ENCODE peak calls at places on chromosome 19, in four cellular contexts. C, X, E and O are unnamed samples.

GRCh38 chr19:7515091-7515470 is 822 bp upstream of the ZNF358 start:
- DNase-seq in X (no peak), C (peak; percentile 43), E (no peak), O (no peak)

GRCh38 chr19:28332351-28332750 is 880.6 kb downstream of the UQCRFS1 start:
- DNase-seq in C (no peak), E (no peak), X (no peak), O (no peak)

GRCh38 chr19:45804140-45804958 is 10.8 kb downstream of the RSPH6A start:
- DNase-seq in X (no peak), C (no peak), E (no peak), O (no peak)

GRCh38 chr19:35346193-35347052 is 1.3 kb upstream of the FFAR1 start:
- DNase-seq in C (peak; percentile 44), X (no peak), E (peak; percentile 30), O (no peak)

GRCh38 chr19:33580026-33580644 is 41.6 kb upstream of the CHST8 start:
- DNase-seq in C (peak; percentile 40), E (no peak), X (no peak), O (no peak)

GRCh38 chr19:50320051-50320450 is 9.1 kb downstream of the KCNC3 start:
- DNase-seq in X (no peak), C (no peak), E (no peak), O (no peak)

GRCh38 chr19:15412832-15413231 is 6.0 kb downstream of the AKAP8L start:
- DNase-seq in E (no peak), C (no peak), X (no peak), O (peak; percentile 58)

GRCh38 chr19:53908106-53908932 is 759 bp upstream of the CACNG7 start:
- DNase-seq in X (peak; percentile 26), E (no peak), C (peak; percentile 33), O (no peak)

GRCh38 chr19:4744451-4745170 is 21.0 kb upstream of the DPP9 start:
- DNase-seq in E (peak; percentile 22), X (peak; percentile 79), C (no peak), O (no peak)

GRCh38 chr19:16375157-16375935 is 50.7 kb downstream of the KLF2 start:
- DNase-seq in E (no peak), C (no peak), X (no peak), O (no peak)

GRCh38 chr19:48988286-48988685 is 4.8 kb downstream of the GYS1 start:
- DNase-seq in C (no peak), E (no peak), X (no peak), O (no peak)

GRCh38 chr19:46603195-46603637 is 2.1 kb downstream of the CALM3 start:
- DNase-seq in E (no peak), C (peak; percentile 59), X (no peak), O (peak; percentile 76)

GRCh38 chr19:47723573-47723923 is 10.3 kb downstream of the EHD2 start:
- DNase-seq in E (peak; percentile 55), C (peak; percentile 51), X (peak; percentile 74), O (no peak)

GRCh38 chr19:23481043-23481442 is 85.8 kb upstream of the ZNF91 start:
- DNase-seq in C (no peak), E (no peak), X (no peak), O (no peak)

GRCh38 chr19:48169974-48170803 is at the start of the genes LIG1 and ZSWIM9:
- DNase-seq in E (peak; percentile 82), X (peak; percentile 93), C (peak; percentile 92), O (peak; percentile 97)

GRCh38 chr19:4972509-4973230 is 3.8 kb downstream of the KDM4B start:
- DNase-seq in X (no peak), E (no peak), C (no peak), O (no peak)

GRCh38 chr19:44723952-44724319 is 24.6 kb upstream of the BCL3 start:
- DNase-seq in E (peak; percentile 80), X (peak; percentile 86), C (peak; percentile 86), O (peak; percentile 84)

GRCh38 chr19:38649305-38650179 is 2.1 kb downstream of the ACTN4 start:
- DNase-seq in X (peak; percentile 60), C (peak; percentile 61), E (no peak), O (peak; percentile 41)

GRCh38 chr19:44741841-44742352 is 6.6 kb upstream of the BCL3 start:
- DNase-seq in C (peak; percentile 98), X (peak; percentile 99), E (peak; percentile 98), O (peak; percentile 87)

GRCh38 chr19:4717966-4718701 is 5.5 kb downstream of the DPP9 start:
- DNase-seq in E (no peak), C (no peak), X (no peak), O (no peak)

GRCh38 chr19:44948763-44949374 is 3.0 kb downstream of the APOC2 start:
- DNase-seq in C (no peak), X (no peak), E (no peak), O (no peak)

GRCh38 chr19:51448011-51448744 is 10.1 kb downstream of the SIGLEC8 start:
- DNase-seq in E (no peak), C (no peak), X (no peak), O (no peak)

GRCh38 chr19:16851031-16851712 is 22.0 kb downstream of the SIN3B start:
- DNase-seq in E (no peak), C (no peak), X (no peak), O (no peak)

GRCh38 chr19:51572908-51573307 is 1.8 kb downstream of the ZNF175 start:
- DNase-seq in E (no peak), X (no peak), C (no peak), O (no peak)

GRCh38 chr19:38799104-38799503 is 10.1 kb downstream of the LGALS7B start:
- DNase-seq in E (no peak), X (no peak), C (no peak), O (no peak)

GRCh38 chr19:43462887-43463380 is 2.5 kb downstream of the LYPD3 start:
- DNase-seq in X (no peak), E (no peak), C (no peak), O (no peak)

GRCh38 chr19:47704024-47704423 is 9.2 kb upstream of the EHD2 start:
- DNase-seq in C (no peak), E (no peak), X (no peak), O (no peak)

GRCh38 chr19:56109216-56109615 is 11.9 kb downstream of the ZNF787 start:
- DNase-seq in X (no peak), C (no peak), E (no peak), O (peak; percentile 30)

GRCh38 chr19:56108447-56109195 is 12.5 kb downstream of the ZNF787 start:
- DNase-seq in C (peak; percentile 57), E (no peak), X (peak; percentile 72), O (no peak)

GRCh38 chr19:56111601-56112312 is 9.3 kb downstream of the ZNF787 start:
- DNase-seq in X (no peak), E (no peak), C (peak; percentile 72), O (peak; percentile 19)

GRCh38 chr19:56112313-56112709 is 8.8 kb downstream of the ZNF787 start:
- DNase-seq in X (no peak), E (no peak), C (no peak), O (no peak)

DNA sequence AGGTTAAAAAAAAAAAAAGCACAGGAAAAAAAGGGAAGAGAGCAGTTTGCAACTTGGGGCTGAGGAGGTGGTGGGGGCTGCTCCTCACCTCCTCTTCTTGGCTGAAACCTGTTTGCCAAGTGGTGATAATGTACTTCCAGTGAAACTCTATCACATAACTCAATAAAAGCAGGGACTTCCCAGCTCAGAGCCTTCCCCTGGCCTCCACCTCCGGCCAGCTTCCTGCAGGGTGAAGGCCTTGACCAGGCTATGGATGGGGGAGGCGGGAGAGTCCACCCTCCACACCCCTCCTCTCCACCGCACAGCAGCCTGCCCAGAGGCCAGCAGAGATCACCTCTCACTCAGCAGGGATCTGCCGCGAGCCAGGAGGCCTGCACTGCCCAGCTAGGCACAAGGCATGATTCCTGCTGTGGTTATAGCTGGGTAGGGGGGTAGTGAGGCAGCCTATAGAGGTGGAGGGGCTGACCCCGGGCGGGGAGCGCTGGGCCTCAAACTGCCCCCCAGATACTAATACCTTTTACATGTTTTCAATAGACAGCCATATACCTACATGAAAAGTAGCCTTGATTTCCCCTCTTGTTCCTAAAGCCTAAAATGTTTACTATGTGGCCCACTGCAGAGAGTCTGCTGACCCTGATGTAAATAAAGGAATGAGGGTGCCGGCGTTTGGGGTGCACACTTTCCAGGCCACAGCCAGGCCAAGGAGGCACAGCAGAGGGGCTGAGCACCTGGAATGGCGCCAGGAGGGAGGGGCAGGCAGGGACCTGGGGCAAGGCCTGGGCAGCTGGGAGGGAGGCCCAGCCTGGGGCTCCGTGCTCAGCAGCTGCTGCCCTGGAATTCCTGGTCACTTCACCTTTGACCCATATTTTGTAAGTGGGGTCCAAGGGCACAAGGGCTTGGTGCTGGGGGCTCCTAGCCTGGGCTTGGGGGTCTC is 10.3 kb downstream of the ZNF787 start:
- DNase-seq in X (no peak), C (peak; percentile 73), E (no peak), O (peak; percentile 43)
- TF ChIP-seq POLR2A in X (no peak), C (no peak), E (no peak), O (no peak)

GRCh38 chr19:21396893-21397572 is at the start of gene ZNF493:
- DNase-seq in X (peak; percentile 95), C (peak; percentile 96), E (peak; percentile 99), O (peak; percentile 87)
- TF ChIP-seq POLR2A in X (peak; percentile 66), C (no peak), E (peak; percentile 75), O (peak; percentile 68)

GRCh38 chr19:18651738-18652137 is 14.9 kb downstream of the KLHL26 start:
- DNase-seq in E (no peak), C (no peak), X (no peak), O (no peak)

GRCh38 chr19:18649371-18650047 is 12.7 kb downstream of the KLHL26 start:
- DNase-seq in E (peak; percentile 69), C (no peak), X (peak; percentile 76), O (no peak)

GRCh38 chr19:18650048-18650435 is 13.2 kb downstream of the KLHL26 start:
- DNase-seq in X (peak; percentile 61), C (no peak), E (peak; percentile 54), O (no peak)

GRCh38 chr19:18651300-18651699 is 14.5 kb downstream of the KLHL26 start:
- DNase-seq in C (no peak), E (no peak), X (no peak), O (no peak)

DNA sequence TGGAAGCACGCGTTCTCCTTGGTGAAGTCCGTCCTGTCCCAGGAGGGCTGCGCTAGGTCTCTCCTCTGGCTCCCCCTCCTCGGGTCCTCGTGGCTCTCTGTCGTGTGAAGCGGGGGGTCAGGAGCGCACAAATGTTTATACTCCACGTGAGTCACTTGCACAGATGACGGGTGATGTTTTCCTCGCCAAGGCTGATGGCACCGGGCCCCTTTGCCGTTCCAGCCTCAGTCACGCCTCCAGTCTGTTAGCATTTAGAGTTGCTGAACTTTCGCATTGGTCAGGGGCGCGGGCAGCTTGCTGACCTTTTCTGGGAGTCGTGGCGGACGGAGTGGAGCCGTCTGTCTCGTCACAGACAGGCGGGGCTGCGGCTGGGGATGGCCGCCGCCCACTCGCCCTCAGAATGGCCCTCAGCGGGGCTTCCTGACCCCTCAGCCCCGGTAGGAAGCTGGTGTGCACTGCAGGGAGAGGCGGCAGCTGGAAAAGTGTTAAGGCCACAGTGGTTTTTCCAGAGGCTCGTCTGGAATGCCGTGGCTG is 13.7 kb downstream of the KLHL26 start:
- DNase-seq in E (peak; percentile 81), X (peak; percentile 85), C (peak; percentile 45), O (no peak)
- TF ChIP-seq POLR2A in E (peak; percentile 20), X (no peak), C (no peak), O (no peak)

GRCh38 chr19:58352760-58353671 is at the start of gene A1BG:
- DNase-seq in C (no peak), E (no peak), X (no peak), O (no peak)
- TF ChIP-seq POLR2A in C (no peak), E (no peak), X (no peak), O (no peak)